ENCODE peak calls at places on chromosomes 5 and 9, in six cellular contexts. One of them, this sample, is unnamed.

GRCh38 chr9:74172874-74173273 is 324.3 kb upstream of the RORB start:
- DNase-seq in left lobe of liver: no peak
- DNase-seq in CD4-positive, alpha-beta T cell: no peak
- DNase-seq in fibroblast of villous mesenchyme: no peak
- DNase-seq in effector memory CD8-positive, alpha-beta T cell: no peak
- DNase-seq in EL: no peak
- DNase-seq in this sample: no peak

GRCh38 chr9:91144782-91145181 is 216.9 kb downstream of the AUH start:
- DNase-seq in fibroblast of villous mesenchyme: no peak
- DNase-seq in CD4-positive, alpha-beta T cell: no peak
- DNase-seq in EL: peak
- DNase-seq in left lobe of liver: no peak
- DNase-seq in effector memory CD8-positive, alpha-beta T cell: no peak
- DNase-seq in this sample: no peak

GRCh38 chr9:33114746-33115145 is 38.3 kb upstream of the SMU1 start:
- DNase-seq in effector memory CD8-positive, alpha-beta T cell: no peak
- DNase-seq in EL: no peak
- DNase-seq in fibroblast of villous mesenchyme: no peak
- DNase-seq in left lobe of liver: no peak
- DNase-seq in CD4-positive, alpha-beta T cell: no peak
- DNase-seq in this sample: no peak

GRCh38 chr5:167217097-167217743 is 1074.2 kb upstream of the WWC1 start:
- DNase-seq in EL: no peak
- DNase-seq in effector memory CD8-positive, alpha-beta T cell: no peak
- DNase-seq in fibroblast of villous mesenchyme: no peak
- DNase-seq in left lobe of liver: no peak
- DNase-seq in CD4-positive, alpha-beta T cell: no peak
- DNase-seq in this sample: no peak

GRCh38 chr5:372911-373709 is 51.6 kb downstream of the AHRR start:
- DNase-seq in effector memory CD8-positive, alpha-beta T cell: no peak
- DNase-seq in left lobe of liver: peak
- DNase-seq in fibroblast of villous mesenchyme: no peak
- DNase-seq in CD4-positive, alpha-beta T cell: no peak
- DNase-seq in EL: peak
- DNase-seq in this sample: no peak

GRCh38 chr9:107592439-107592838 is 102.9 kb upstream of the KLF4 start:
- DNase-seq in CD4-positive, alpha-beta T cell: no peak
- DNase-seq in effector memory CD8-positive, alpha-beta T cell: no peak
- DNase-seq in fibroblast of villous mesenchyme: no peak
- DNase-seq in EL: no peak
- DNase-seq in left lobe of liver: no peak
- DNase-seq in this sample: no peak

GRCh38 chr9:109319072-109319630 is 1.7 kb downstream of the EPB41L4B start:
- DNase-seq in CD4-positive, alpha-beta T cell: no peak
- DNase-seq in fibroblast of villous mesenchyme: no peak
- DNase-seq in left lobe of liver: peak
- DNase-seq in effector memory CD8-positive, alpha-beta T cell: no peak
- DNase-seq in EL: no peak
- DNase-seq in this sample: no peak

GRCh38 chr9:35920004-35920658 is 10.8 kb downstream of the SPAAR start:
- DNase-seq in effector memory CD8-positive, alpha-beta T cell: no peak
- DNase-seq in left lobe of liver: peak
- DNase-seq in fibroblast of villous mesenchyme: no peak
- DNase-seq in CD4-positive, alpha-beta T cell: no peak
- DNase-seq in EL: no peak
- DNase-seq in this sample: no peak

GRCh38 chr9:127785023-127785932 is 556 bp upstream of the CDK9 start:
- DNase-seq in effector memory CD8-positive, alpha-beta T cell: peak
- DNase-seq in EL: peak
- DNase-seq in fibroblast of villous mesenchyme: peak
- DNase-seq in CD4-positive, alpha-beta T cell: peak
- DNase-seq in left lobe of liver: peak
- DNase-seq in this sample: peak

GRCh38 chr9:27125030-27125429 is 16.0 kb downstream of the TEK start:
- DNase-seq in EL: peak
- DNase-seq in fibroblast of villous mesenchyme: peak
- DNase-seq in left lobe of liver: no peak
- DNase-seq in CD4-positive, alpha-beta T cell: no peak
- DNase-seq in effector memory CD8-positive, alpha-beta T cell: no peak
- DNase-seq in this sample: no peak